ENCODE peak calls at places on chromosomes 12 and 14, in four cellular contexts. D, Y, W and Q are unnamed samples.

GRCh38 chr14:61973981-61974380 is 211.8 kb downstream of the SNAPC1 start:
- DNase-seq in D (peak), Y (no peak), W (no peak), Q (peak)

GRCh38 chr14:64722842-64723447 is 18.7 kb downstream of the PLEKHG3 start:
- DNase-seq in D (no peak), Y (no peak), W (no peak), Q (no peak)

GRCh38 chr12:6767592-6768384 is 1.6 kb downstream of the PTMS start:
- DNase-seq in D (no peak), Y (peak), W (no peak), Q (no peak)

GRCh38 chr14:90305176-90305601 is 26.6 kb downstream of the NRDE2 start:
- DNase-seq in D (no peak), Y (no peak), W (no peak), Q (no peak)

GRCh38 chr12:7162691-7163114 is 26.8 kb upstream of the PEX5 start:
- DNase-seq in D (no peak), Y (no peak), W (no peak), Q (no peak)

GRCh38 chr12:53623526-53623925 is 2.7 kb downstream of the ATF7 start:
- DNase-seq in D (no peak), Y (no peak), W (no peak), Q (peak)

GRCh38 chr14:96461950-96462798 is 40.0 kb upstream of the PAPOLA start:
- DNase-seq in D (no peak), Y (no peak), W (no peak), Q (no peak)

GRCh38 chr12:4978737-4979136 is 64.9 kb upstream of the KCNA5 start:
- DNase-seq in D (no peak), Y (no peak), W (no peak), Q (no peak)

GRCh38 chr14:105889666-105890473 is 363.5 kb downstream of the TMEM121 start:
- DNase-seq in D (no peak), Y (no peak), W (no peak), Q (no peak)

GRCh38 chr12:120013659-120014380 is 24.8 kb downstream of the BICDL1 start:
- DNase-seq in D (no peak), Y (no peak), W (peak), Q (no peak)

GRCh38 chr14:49366416-49366815 is 219.8 kb downstream of the RPS29 start:
- DNase-seq in D (no peak), Y (no peak), W (no peak), Q (no peak)

GRCh38 chr12:52582971-52583456 is 9.4 kb upstream of the KRT74 start:
- DNase-seq in D (peak), Y (no peak), W (peak), Q (peak)

GRCh38 chr14:104303705-104304425 is 165.5 kb downstream of the KIF26A start:
- DNase-seq in D (no peak), Y (no peak), W (no peak), Q (no peak)

GRCh38 chr14:90630407-90630806 is 185.8 kb downstream of the TTC7B start:
- DNase-seq in D (no peak), Y (no peak), W (no peak), Q (no peak)

GRCh38 chr14:74038015-74038859 is 19.1 kb downstream of the BBOF1 start:
- DNase-seq in D (peak), Y (peak), W (no peak), Q (peak)

GRCh38 chr14:61225304-61225703 is 55.8 kb downstream of the TMEM30B start:
- DNase-seq in D (no peak), Y (no peak), W (no peak), Q (no peak)

GRCh38 chr12:64688715-64689114 is 70.5 kb downstream of the GNS start:
- DNase-seq in D (no peak), Y (no peak), W (no peak), Q (no peak)

GRCh38 chr14:68359862-68360552 is 432.9 kb downstream of the ZFP36L1 start:
- DNase-seq in D (no peak), Y (no peak), W (no peak), Q (peak)

GRCh38 chr12:123532808-123533649 is 490 bp downstream of the RILPL1 start:
- DNase-seq in D (no peak), Y (no peak), W (no peak), Q (peak)

GRCh38 chr12:56084958-56085543 is 5.1 kb downstream of the ERBB3 start:
- DNase-seq in D (no peak), Y (no peak), W (no peak), Q (peak)

GRCh38 chr12:15273896-15274295 is 48.4 kb upstream of the PTPRO start:
- DNase-seq in D (no peak), Y (no peak), W (no peak), Q (no peak)

GRCh38 chr12:119624971-119625370 is 31.4 kb downstream of the TMEM233 start:
- DNase-seq in D (no peak), Y (no peak), W (no peak), Q (no peak)

GRCh38 chr12:74598819-74599218 is 61.2 kb downstream of the ATXN7L3B start:
- DNase-seq in D (peak), Y (no peak), W (no peak), Q (peak)

GRCh38 chr12:103858953-103859601 is 18.0 kb upstream of the NT5DC3 start:
- DNase-seq in D (peak), Y (no peak), W (no peak), Q (peak)

GRCh38 chr12:108779998-108780688 is 48.8 kb upstream of the CORO1C start:
- DNase-seq in D (no peak), Y (no peak), W (no peak), Q (no peak)

GRCh38 chr12:93011100-93011499 is 82.0 kb upstream of the EEA1 start:
- DNase-seq in D (no peak), Y (no peak), W (no peak), Q (no peak)

GRCh38 chr14:84273181-84273580 is 1256.8 kb upstream of the FLRT2 start:
- DNase-seq in D (peak), Y (no peak), W (no peak), Q (no peak)

GRCh38 chr12:108425238-108425795 is 86.2 kb upstream of the CMKLR1 start:
- DNase-seq in D (no peak), Y (no peak), W (no peak), Q (peak)

GRCh38 chr12:113439606-113440030 is 17.4 kb downstream of the SDSL start:
- DNase-seq in D (no peak), Y (peak), W (no peak), Q (peak)

GRCh38 chr12:42969357-42969756 is 379.8 kb upstream of the PRICKLE1 start:
- DNase-seq in D (peak), Y (no peak), W (no peak), Q (no peak)

GRCh38 chr12:56629459-56630179 is 507 bp downstream of the BAZ2A start:
- DNase-seq in D (peak), Y (no peak), W (no peak), Q (peak)